ENCODE peak calls at places on chromosomes 4 and X, in four cellular contexts. G is A172, N is chondrocyte, E is NCI-H1436. A is an unnamed sample.

GRCh38 chrX:39936886-39937770 is 160.6 kb downstream of the BCOR start:
- DNase-seq in G (no peak), N (no peak), E (no peak), A (no peak)

GRCh38 chr4:8228319-8229250 is 29.5 kb downstream of the SH3TC1 start:
- DNase-seq in G (peak), N (no peak), E (no peak), A (peak)

GRCh38 chrX:16484338-16484737 is 165.6 kb upstream of the S100G start:
- DNase-seq in G (peak), N (no peak), E (no peak), A (no peak)

GRCh38 chrX:137354851-137355250 is 211.1 kb upstream of the ZIC3 start:
- DNase-seq in G (no peak), N (no peak), E (peak), A (no peak)

GRCh38 chr4:13642576-13642975 is 15.1 kb upstream of the BOD1L1 start:
- DNase-seq in G (no peak), N (no peak), E (no peak), A (no peak)

GRCh38 chrX:28189011-28189410 is 207.8 kb upstream of the DCAF8L1 start:
- DNase-seq in G (peak), N (no peak), E (no peak), A (no peak)

GRCh38 chr4:128220286-128221235 is 67.1 kb downstream of the PGRMC2 start:
- DNase-seq in G (peak), N (no peak), E (no peak), A (no peak)

GRCh38 chr4:19224820-19225219 is 1026.9 kb upstream of the SLIT2 start:
- DNase-seq in G (peak), N (no peak), E (peak), A (no peak)

GRCh38 chrX:41332408-41332987 is 1.5 kb upstream of the DDX3X start:
- DNase-seq in G (peak), N (no peak), E (no peak), A (no peak)

GRCh38 chr4:7785017-7785416 is 154.6 kb downstream of the AFAP1 start:
- DNase-seq in G (no peak), N (peak), E (no peak), A (peak)

A was measured in spleen.